ENCODE peak calls at places on chromosomes 7 and 10, in ten cellular contexts. One of them, this sample, is unnamed.

GRCh38 chr7:42914009-42914725 is 2.3 kb upstream of the C7orf25 start:
- DNase-seq in NCI-H1092 treated with DMSO at 0.1 percent for 48 hours: no peak
- DNase-seq in astrocyte of the cerebellum: no peak
- DNase-seq in stimulated activated CD4-positive, alpha-beta T cell treated with anti-CD3 and anti-CD28 coated beads, Interleukin-15, amount 100 ng/mL, for 1 hour: no peak
- DNase-seq in amniotic epithelial cell: peak; percentile 98
- DNase-seq in A673: peak; percentile 41
- DNase-seq in mesenchymal stem cell: peak; percentile 39
- DNase-seq in A172: peak; percentile 77
- DNase-seq in OCI-M1: no peak
- DNase-seq in dorsolateral prefrontal cortex: no peak
- DNase-seq in this sample: no peak

GRCh38 chr7:21253740-21254687 is 173.9 kb upstream of the SP4 start:
- DNase-seq in A172: peak; percentile 71
- DNase-seq in stimulated activated CD4-positive, alpha-beta T cell treated with anti-CD3 and anti-CD28 coated beads, Interleukin-15, amount 100 ng/mL, for 1 hour: no peak
- DNase-seq in astrocyte of the cerebellum: peak; percentile 26
- DNase-seq in dorsolateral prefrontal cortex: peak; percentile 47
- DNase-seq in mesenchymal stem cell: peak; percentile 69
- DNase-seq in amniotic epithelial cell: peak; percentile 50
- DNase-seq in NCI-H1092 treated with DMSO at 0.1 percent for 48 hours: peak; percentile 94
- DNase-seq in OCI-M1: peak; percentile 65
- DNase-seq in A673: peak; percentile 76
- DNase-seq in this sample: peak; percentile 78

GRCh38 chr7:15932318-15932717 is 245.8 kb upstream of the MEOX2 start:
- DNase-seq in stimulated activated CD4-positive, alpha-beta T cell treated with anti-CD3 and anti-CD28 coated beads, Interleukin-15, amount 100 ng/mL, for 1 hour: no peak
- DNase-seq in A673: no peak
- DNase-seq in amniotic epithelial cell: peak; percentile 36
- DNase-seq in A172: no peak
- DNase-seq in NCI-H1092 treated with DMSO at 0.1 percent for 48 hours: no peak
- DNase-seq in OCI-M1: no peak
- DNase-seq in astrocyte of the cerebellum: no peak
- DNase-seq in mesenchymal stem cell: no peak
- DNase-seq in dorsolateral prefrontal cortex: no peak
- DNase-seq in this sample: no peak

GRCh38 chr7:27046854-27047549 is 48.8 kb downstream of the HOXA1 start:
- DNase-seq in stimulated activated CD4-positive, alpha-beta T cell treated with anti-CD3 and anti-CD28 coated beads, Interleukin-15, amount 100 ng/mL, for 1 hour: no peak
- DNase-seq in NCI-H1092 treated with DMSO at 0.1 percent for 48 hours: no peak
- DNase-seq in amniotic epithelial cell: peak; percentile 46
- DNase-seq in OCI-M1: peak; percentile 60
- DNase-seq in A172: peak; percentile 73
- DNase-seq in astrocyte of the cerebellum: no peak
- DNase-seq in mesenchymal stem cell: peak; percentile 76
- DNase-seq in A673: no peak
- DNase-seq in dorsolateral prefrontal cortex: no peak
- DNase-seq in this sample: no peak

GRCh38 chr7:116030626-116031276 is at the start of gene TFEC:
- DNase-seq in A172: peak; percentile 31
- DNase-seq in NCI-H1092 treated with DMSO at 0.1 percent for 48 hours: no peak
- DNase-seq in A673: peak; percentile 83
- DNase-seq in stimulated activated CD4-positive, alpha-beta T cell treated with anti-CD3 and anti-CD28 coated beads, Interleukin-15, amount 100 ng/mL, for 1 hour: no peak
- DNase-seq in amniotic epithelial cell: peak; percentile 56
- DNase-seq in OCI-M1: peak; percentile 75
- DNase-seq in dorsolateral prefrontal cortex: no peak
- DNase-seq in mesenchymal stem cell: peak; percentile 35
- DNase-seq in astrocyte of the cerebellum: no peak
- DNase-seq in this sample: no peak

GRCh38 chr7:131244259-131244852 is 83.3 kb upstream of the MKLN1 start:
- DNase-seq in A172: peak; percentile 92
- DNase-seq in mesenchymal stem cell: peak; percentile 92
- DNase-seq in astrocyte of the cerebellum: peak; percentile 90
- DNase-seq in OCI-M1: no peak
- DNase-seq in NCI-H1092 treated with DMSO at 0.1 percent for 48 hours: no peak
- DNase-seq in stimulated activated CD4-positive, alpha-beta T cell treated with anti-CD3 and anti-CD28 coated beads, Interleukin-15, amount 100 ng/mL, for 1 hour: no peak
- DNase-seq in dorsolateral prefrontal cortex: peak; percentile 74
- DNase-seq in A673: peak; percentile 48
- DNase-seq in amniotic epithelial cell: peak; percentile 89
- DNase-seq in this sample: no peak

GRCh38 chr10:91296471-91296870 is 76.0 kb downstream of the PCGF5 start:
- DNase-seq in OCI-M1: peak; percentile 66
- DNase-seq in mesenchymal stem cell: no peak
- DNase-seq in stimulated activated CD4-positive, alpha-beta T cell treated with anti-CD3 and anti-CD28 coated beads, Interleukin-15, amount 100 ng/mL, for 1 hour: no peak
- DNase-seq in NCI-H1092 treated with DMSO at 0.1 percent for 48 hours: peak; percentile 2
- DNase-seq in amniotic epithelial cell: peak; percentile 56
- DNase-seq in A673: peak; percentile 67
- DNase-seq in dorsolateral prefrontal cortex: no peak
- DNase-seq in astrocyte of the cerebellum: no peak
- DNase-seq in A172: peak; percentile 53
- DNase-seq in this sample: peak; percentile 7

GRCh38 chr7:42566981-42567510 is 330.0 kb upstream of the GLI3 start:
- DNase-seq in astrocyte of the cerebellum: no peak
- DNase-seq in A172: peak; percentile 69
- DNase-seq in mesenchymal stem cell: peak; percentile 57
- DNase-seq in NCI-H1092 treated with DMSO at 0.1 percent for 48 hours: no peak
- DNase-seq in stimulated activated CD4-positive, alpha-beta T cell treated with anti-CD3 and anti-CD28 coated beads, Interleukin-15, amount 100 ng/mL, for 1 hour: no peak
- DNase-seq in OCI-M1: no peak
- DNase-seq in A673: no peak
- DNase-seq in amniotic epithelial cell: no peak
- DNase-seq in dorsolateral prefrontal cortex: no peak
- DNase-seq in this sample: no peak

GRCh38 chr10:1611936-1612550 is 125.3 kb downstream of the ADARB2 start:
- DNase-seq in A673: no peak
- DNase-seq in dorsolateral prefrontal cortex: no peak
- DNase-seq in amniotic epithelial cell: no peak
- DNase-seq in astrocyte of the cerebellum: no peak
- DNase-seq in NCI-H1092 treated with DMSO at 0.1 percent for 48 hours: no peak
- DNase-seq in mesenchymal stem cell: no peak
- DNase-seq in stimulated activated CD4-positive, alpha-beta T cell treated with anti-CD3 and anti-CD28 coated beads, Interleukin-15, amount 100 ng/mL, for 1 hour: no peak
- DNase-seq in A172: no peak
- DNase-seq in OCI-M1: no peak
- DNase-seq in this sample: no peak

GRCh38 chr10:71830726-71831125 is 20.3 kb downstream of the PSAP start:
- DNase-seq in mesenchymal stem cell: no peak
- DNase-seq in OCI-M1: no peak
- DNase-seq in NCI-H1092 treated with DMSO at 0.1 percent for 48 hours: no peak
- DNase-seq in A673: no peak
- DNase-seq in stimulated activated CD4-positive, alpha-beta T cell treated with anti-CD3 and anti-CD28 coated beads, Interleukin-15, amount 100 ng/mL, for 1 hour: no peak
- DNase-seq in astrocyte of the cerebellum: no peak
- DNase-seq in A172: no peak
- DNase-seq in dorsolateral prefrontal cortex: no peak
- DNase-seq in amniotic epithelial cell: no peak
- DNase-seq in this sample: no peak

GRCh38 chr7:117072620-117073118 is 119.4 kb downstream of the ST7 start:
- DNase-seq in A673: peak; percentile 94
- DNase-seq in A172: peak; percentile 50
- DNase-seq in NCI-H1092 treated with DMSO at 0.1 percent for 48 hours: peak; percentile 97
- DNase-seq in dorsolateral prefrontal cortex: peak; percentile 56
- DNase-seq in mesenchymal stem cell: peak; percentile 35
- DNase-seq in OCI-M1: no peak
- DNase-seq in amniotic epithelial cell: no peak
- DNase-seq in astrocyte of the cerebellum: peak; percentile 92
- DNase-seq in stimulated activated CD4-positive, alpha-beta T cell treated with anti-CD3 and anti-CD28 coated beads, Interleukin-15, amount 100 ng/mL, for 1 hour: no peak
- DNase-seq in this sample: peak; percentile 61

GRCh38 chr10:113381906-113382562 is 170.8 kb upstream of the HABP2 start:
- DNase-seq in stimulated activated CD4-positive, alpha-beta T cell treated with anti-CD3 and anti-CD28 coated beads, Interleukin-15, amount 100 ng/mL, for 1 hour: no peak
- DNase-seq in dorsolateral prefrontal cortex: no peak
- DNase-seq in NCI-H1092 treated with DMSO at 0.1 percent for 48 hours: no peak
- DNase-seq in mesenchymal stem cell: peak; percentile 77
- DNase-seq in amniotic epithelial cell: peak; percentile 71
- DNase-seq in A172: peak; percentile 67
- DNase-seq in astrocyte of the cerebellum: no peak
- DNase-seq in A673: peak; percentile 16
- DNase-seq in OCI-M1: peak; percentile 76
- DNase-seq in this sample: no peak

GRCh38 chr7:155846156-155846555 is 33.9 kb upstream of the SHH start:
- DNase-seq in amniotic epithelial cell: no peak
- DNase-seq in astrocyte of the cerebellum: no peak
- DNase-seq in mesenchymal stem cell: no peak
- DNase-seq in OCI-M1: no peak
- DNase-seq in dorsolateral prefrontal cortex: no peak
- DNase-seq in stimulated activated CD4-positive, alpha-beta T cell treated with anti-CD3 and anti-CD28 coated beads, Interleukin-15, amount 100 ng/mL, for 1 hour: no peak
- DNase-seq in A673: no peak
- DNase-seq in NCI-H1092 treated with DMSO at 0.1 percent for 48 hours: no peak
- DNase-seq in A172: no peak
- DNase-seq in this sample: no peak

GRCh38 chr10:43772191-43772590 is 123.5 kb upstream of the ZNF32 start:
- DNase-seq in astrocyte of the cerebellum: no peak
- DNase-seq in A172: no peak
- DNase-seq in stimulated activated CD4-positive, alpha-beta T cell treated with anti-CD3 and anti-CD28 coated beads, Interleukin-15, amount 100 ng/mL, for 1 hour: no peak
- DNase-seq in OCI-M1: no peak
- DNase-seq in NCI-H1092 treated with DMSO at 0.1 percent for 48 hours: no peak
- DNase-seq in amniotic epithelial cell: no peak
- DNase-seq in A673: no peak
- DNase-seq in dorsolateral prefrontal cortex: no peak
- DNase-seq in mesenchymal stem cell: no peak
- DNase-seq in this sample: no peak

GRCh38 chr7:121385800-121386179 is 10.3 kb downstream of the FAM3C start:
- DNase-seq in A172: no peak
- DNase-seq in amniotic epithelial cell: no peak
- DNase-seq in mesenchymal stem cell: peak; percentile 74
- DNase-seq in A673: peak; percentile 52
- DNase-seq in dorsolateral prefrontal cortex: no peak
- DNase-seq in astrocyte of the cerebellum: no peak
- DNase-seq in NCI-H1092 treated with DMSO at 0.1 percent for 48 hours: no peak
- DNase-seq in OCI-M1: no peak
- DNase-seq in stimulated activated CD4-positive, alpha-beta T cell treated with anti-CD3 and anti-CD28 coated beads, Interleukin-15, amount 100 ng/mL, for 1 hour: no peak
- DNase-seq in this sample: peak; percentile 3

GRCh38 chr10:64528294-64529002 is 1007.2 kb downstream of the REEP3 start:
- DNase-seq in OCI-M1: no peak
- DNase-seq in A172: no peak
- DNase-seq in astrocyte of the cerebellum: no peak
- DNase-seq in A673: no peak
- DNase-seq in stimulated activated CD4-positive, alpha-beta T cell treated with anti-CD3 and anti-CD28 coated beads, Interleukin-15, amount 100 ng/mL, for 1 hour: no peak
- DNase-seq in mesenchymal stem cell: no peak
- DNase-seq in NCI-H1092 treated with DMSO at 0.1 percent for 48 hours: no peak
- DNase-seq in dorsolateral prefrontal cortex: no peak
- DNase-seq in amniotic epithelial cell: no peak
- DNase-seq in this sample: no peak

GRCh38 chr10:113563306-113564088 is 10.6 kb downstream of the HABP2 start:
- DNase-seq in astrocyte of the cerebellum: peak; percentile 33
- DNase-seq in stimulated activated CD4-positive, alpha-beta T cell treated with anti-CD3 and anti-CD28 coated beads, Interleukin-15, amount 100 ng/mL, for 1 hour: peak; percentile 27
- DNase-seq in OCI-M1: peak; percentile 89
- DNase-seq in A172: peak; percentile 55
- DNase-seq in NCI-H1092 treated with DMSO at 0.1 percent for 48 hours: peak; percentile 59
- DNase-seq in amniotic epithelial cell: peak; percentile 27
- DNase-seq in mesenchymal stem cell: peak; percentile 63
- DNase-seq in A673: peak; percentile 85
- DNase-seq in dorsolateral prefrontal cortex: peak; percentile 77
- DNase-seq in this sample: peak; percentile 75

GRCh38 chr10:119501690-119502089 is 40.8 kb downstream of the RGS10 start:
- DNase-seq in astrocyte of the cerebellum: no peak
- DNase-seq in mesenchymal stem cell: no peak
- DNase-seq in A172: no peak
- DNase-seq in amniotic epithelial cell: no peak
- DNase-seq in OCI-M1: no peak
- DNase-seq in A673: no peak
- DNase-seq in dorsolateral prefrontal cortex: no peak
- DNase-seq in NCI-H1092 treated with DMSO at 0.1 percent for 48 hours: no peak
- DNase-seq in stimulated activated CD4-positive, alpha-beta T cell treated with anti-CD3 and anti-CD28 coated beads, Interleukin-15, amount 100 ng/mL, for 1 hour: no peak
- DNase-seq in this sample: no peak

GRCh38 chr7:57651006-57651405 is 201.0 kb downstream of the ZNF716 start:
- DNase-seq in stimulated activated CD4-positive, alpha-beta T cell treated with anti-CD3 and anti-CD28 coated beads, Interleukin-15, amount 100 ng/mL, for 1 hour: no peak
- DNase-seq in amniotic epithelial cell: no peak
- DNase-seq in dorsolateral prefrontal cortex: no peak
- DNase-seq in OCI-M1: no peak
- DNase-seq in NCI-H1092 treated with DMSO at 0.1 percent for 48 hours: no peak
- DNase-seq in astrocyte of the cerebellum: no peak
- DNase-seq in A673: no peak
- DNase-seq in A172: no peak
- DNase-seq in mesenchymal stem cell: no peak
- DNase-seq in this sample: no peak

GRCh38 chr10:124254519-124254918 is 161.1 kb upstream of the CHST15 start:
- DNase-seq in dorsolateral prefrontal cortex: no peak
- DNase-seq in NCI-H1092 treated with DMSO at 0.1 percent for 48 hours: no peak
- DNase-seq in A172: no peak
- DNase-seq in mesenchymal stem cell: no peak
- DNase-seq in A673: no peak
- DNase-seq in amniotic epithelial cell: no peak
- DNase-seq in astrocyte of the cerebellum: no peak
- DNase-seq in stimulated activated CD4-positive, alpha-beta T cell treated with anti-CD3 and anti-CD28 coated beads, Interleukin-15, amount 100 ng/mL, for 1 hour: no peak
- DNase-seq in OCI-M1: no peak
- DNase-seq in this sample: no peak

GRCh38 chr7:108413337-108413736 is 42.9 kb downstream of the NRCAM start:
- DNase-seq in amniotic epithelial cell: no peak
- DNase-seq in OCI-M1: no peak
- DNase-seq in NCI-H1092 treated with DMSO at 0.1 percent for 48 hours: no peak
- DNase-seq in stimulated activated CD4-positive, alpha-beta T cell treated with anti-CD3 and anti-CD28 coated beads, Interleukin-15, amount 100 ng/mL, for 1 hour: no peak
- DNase-seq in A673: no peak
- DNase-seq in astrocyte of the cerebellum: no peak
- DNase-seq in mesenchymal stem cell: no peak
- DNase-seq in A172: no peak
- DNase-seq in dorsolateral prefrontal cortex: no peak
- DNase-seq in this sample: no peak

GRCh38 chr10:129784891-129785290 is 179.2 kb downstream of the EBF3 start:
- DNase-seq in astrocyte of the cerebellum: no peak
- DNase-seq in amniotic epithelial cell: no peak
- DNase-seq in A172: no peak
- DNase-seq in NCI-H1092 treated with DMSO at 0.1 percent for 48 hours: no peak
- DNase-seq in stimulated activated CD4-positive, alpha-beta T cell treated with anti-CD3 and anti-CD28 coated beads, Interleukin-15, amount 100 ng/mL, for 1 hour: no peak
- DNase-seq in OCI-M1: no peak
- DNase-seq in mesenchymal stem cell: no peak
- DNase-seq in A673: no peak
- DNase-seq in dorsolateral prefrontal cortex: no peak
- DNase-seq in this sample: no peak

GRCh38 chr7:155692317-155692716 is 47.9 kb downstream of the RBM33 start:
- DNase-seq in A172: no peak
- DNase-seq in dorsolateral prefrontal cortex: no peak
- DNase-seq in A673: no peak
- DNase-seq in astrocyte of the cerebellum: no peak
- DNase-seq in mesenchymal stem cell: no peak
- DNase-seq in stimulated activated CD4-positive, alpha-beta T cell treated with anti-CD3 and anti-CD28 coated beads, Interleukin-15, amount 100 ng/mL, for 1 hour: no peak
- DNase-seq in OCI-M1: no peak
- DNase-seq in NCI-H1092 treated with DMSO at 0.1 percent for 48 hours: no peak
- DNase-seq in amniotic epithelial cell: no peak
- DNase-seq in this sample: no peak

GRCh38 chr7:30996883-30997282 is 33.1 kb downstream of the GHRHR start:
- DNase-seq in amniotic epithelial cell: no peak
- DNase-seq in A172: no peak
- DNase-seq in NCI-H1092 treated with DMSO at 0.1 percent for 48 hours: no peak
- DNase-seq in A673: no peak
- DNase-seq in stimulated activated CD4-positive, alpha-beta T cell treated with anti-CD3 and anti-CD28 coated beads, Interleukin-15, amount 100 ng/mL, for 1 hour: no peak
- DNase-seq in mesenchymal stem cell: no peak
- DNase-seq in astrocyte of the cerebellum: no peak
- DNase-seq in OCI-M1: no peak
- DNase-seq in dorsolateral prefrontal cortex: no peak
- DNase-seq in this sample: no peak

GRCh38 chr7:73827568-73828106 is 3.2 kb upstream of the CLDN4 start:
- DNase-seq in amniotic epithelial cell: no peak
- DNase-seq in A172: peak; percentile 92
- DNase-seq in astrocyte of the cerebellum: no peak
- DNase-seq in mesenchymal stem cell: no peak
- DNase-seq in NCI-H1092 treated with DMSO at 0.1 percent for 48 hours: peak; percentile 99
- DNase-seq in A673: no peak
- DNase-seq in stimulated activated CD4-positive, alpha-beta T cell treated with anti-CD3 and anti-CD28 coated beads, Interleukin-15, amount 100 ng/mL, for 1 hour: no peak
- DNase-seq in dorsolateral prefrontal cortex: no peak
- DNase-seq in OCI-M1: peak; percentile 53
- DNase-seq in this sample: peak; percentile 89

GRCh38 chr10:123301077-123301875 is 147.1 kb downstream of the BUB3 start:
- DNase-seq in amniotic epithelial cell: no peak
- DNase-seq in mesenchymal stem cell: no peak
- DNase-seq in A673: no peak
- DNase-seq in stimulated activated CD4-positive, alpha-beta T cell treated with anti-CD3 and anti-CD28 coated beads, Interleukin-15, amount 100 ng/mL, for 1 hour: no peak
- DNase-seq in NCI-H1092 treated with DMSO at 0.1 percent for 48 hours: peak; percentile 49
- DNase-seq in OCI-M1: no peak
- DNase-seq in dorsolateral prefrontal cortex: peak; percentile 91
- DNase-seq in astrocyte of the cerebellum: no peak
- DNase-seq in A172: peak; percentile 62
- DNase-seq in this sample: no peak

GRCh38 chr7:64887756-64888508 is 15.1 kb upstream of the ZNF273 start:
- DNase-seq in stimulated activated CD4-positive, alpha-beta T cell treated with anti-CD3 and anti-CD28 coated beads, Interleukin-15, amount 100 ng/mL, for 1 hour: no peak
- DNase-seq in amniotic epithelial cell: no peak
- DNase-seq in NCI-H1092 treated with DMSO at 0.1 percent for 48 hours: no peak
- DNase-seq in astrocyte of the cerebellum: no peak
- DNase-seq in A172: no peak
- DNase-seq in dorsolateral prefrontal cortex: no peak
- DNase-seq in OCI-M1: peak; percentile 20
- DNase-seq in A673: peak; percentile 50
- DNase-seq in mesenchymal stem cell: no peak
- DNase-seq in this sample: peak; percentile 19

GRCh38 chr7:116571552-116571951 is 46.7 kb downstream of the CAV1 start:
- DNase-seq in dorsolateral prefrontal cortex: no peak
- DNase-seq in stimulated activated CD4-positive, alpha-beta T cell treated with anti-CD3 and anti-CD28 coated beads, Interleukin-15, amount 100 ng/mL, for 1 hour: no peak
- DNase-seq in mesenchymal stem cell: no peak
- DNase-seq in NCI-H1092 treated with DMSO at 0.1 percent for 48 hours: no peak
- DNase-seq in A673: no peak
- DNase-seq in astrocyte of the cerebellum: no peak
- DNase-seq in A172: no peak
- DNase-seq in OCI-M1: no peak
- DNase-seq in amniotic epithelial cell: peak; percentile 45
- DNase-seq in this sample: no peak